ENCODE peak calls at places on chromosomes 4 and X, in six cellular contexts. S is ELF-1; U is NCI-H1417 treated with DMSO at 0.1 percent for 48 hours; C is AG08396; T is stimulated activated CD4-positive, alpha-beta T cell treated with anti-CD3 and anti-CD28 coated beads, Interleukin-15, amount 100 ng/mL, for 1 hour; M is lung. N is an unnamed sample.

GRCh38 chr4:137534516-137534915 is 2.2 kb upstream of the PCDH18 start:
- DNase-seq in S (no peak), U (no peak), C (no peak), T (no peak), M (no peak), N (no peak)

GRCh38 chr4:145815626-145816025 is 123.0 kb downstream of the ZNF827 start:
- DNase-seq in S (no peak), U (no peak), C (peak; percentile 19), T (no peak), M (no peak), N (no peak)

GRCh38 chrX:10109695-10110094 is 47.1 kb upstream of the CLCN4 start:
- DNase-seq in S (no peak), U (no peak), C (no peak), T (no peak), M (peak; percentile 36), N (peak; percentile 2)

GRCh38 chr4:64713256-64713840 is 304.1 kb upstream of the TECRL start:
- DNase-seq in S (no peak), U (peak; percentile 4), C (peak; percentile 5), T (no peak), M (no peak), N (no peak)

GRCh38 chrX:66676413-66676812 is 37.5 kb upstream of the EDA2R start:
- DNase-seq in S (no peak), U (no peak), C (no peak), T (no peak), M (no peak), N (no peak)

GRCh38 chrX:9595131-9595530 is 130.3 kb downstream of the TBL1X start:
- DNase-seq in S (peak; percentile 22), U (no peak), C (peak; percentile 32), T (no peak), M (no peak), N (no peak)

GRCh38 chr4:67035501-67035900 is 509.8 kb downstream of the CENPC start:
- DNase-seq in S (no peak), U (no peak), C (no peak), T (no peak), M (no peak), N (no peak)

GRCh38 chr4:38860788-38861424 is 4.3 kb upstream of the TLR6 start:
- DNase-seq in S (peak; percentile 69), U (no peak), C (peak; percentile 36), T (peak; percentile 34), M (peak; percentile 48), N (no peak)

GRCh38 chr4:14726441-14727405 is 275.6 kb upstream of the CPEB2 start:
- DNase-seq in S (no peak), U (peak; percentile 42), C (peak; percentile 34), T (no peak), M (no peak), N (no peak)

GRCh38 chrX:6291444-6291843 is 62.8 kb upstream of the NLGN4X start:
- DNase-seq in S (no peak), U (no peak), C (no peak), T (no peak), M (no peak), N (no peak)

GRCh38 chrX:85828771-85829170 is 218.6 kb downstream of the CHM start:
- DNase-seq in S (no peak), U (peak; percentile 100), C (no peak), T (no peak), M (no peak), N (no peak)

GRCh38 chr4:961651-962230 is 11.6 kb downstream of the DGKQ start:
- DNase-seq in S (no peak), U (no peak), C (no peak), T (no peak), M (no peak), N (peak; percentile 14)

GRCh38 chr4:25856756-25857155 is 6.0 kb downstream of the SEL1L3 start:
- DNase-seq in S (no peak), U (no peak), C (no peak), T (no peak), M (no peak), N (no peak)

GRCh38 chr4:26321326-26322276 is 787 bp downstream of the RBPJ start:
- DNase-seq in S (peak; percentile 62), U (no peak), C (no peak), T (no peak), M (peak; percentile 29), N (no peak)

GRCh38 chr4:57318694-57319093 is 208.5 kb upstream of the IGFBP7 start:
- DNase-seq in S (no peak), U (no peak), C (no peak), T (no peak), M (no peak), N (no peak)

GRCh38 chr4:186765138-186765537 is 41.5 kb upstream of the FAT1 start:
- DNase-seq in S (peak; percentile 77), U (no peak), C (peak; percentile 61), T (no peak), M (no peak), N (no peak)

GRCh38 chrX:85243761-85244410 is at the start of the genes SATL1 and ZNF711:
- DNase-seq in S (peak; percentile 94), U (peak; percentile 93), C (peak; percentile 28), T (no peak), M (no peak), N (peak; percentile 2)

GRCh38 chrX:102720237-102721168 is at the start of gene GPRASP3:
- DNase-seq in S (peak; percentile 77), U (no peak), C (peak; percentile 75), T (peak; percentile 27), M (peak; percentile 83), N (no peak)

GRCh38 chrX:119784747-119785446 is 6.5 kb downstream of the RPL39 start:
- DNase-seq in S (peak; percentile 79), U (no peak), C (peak; percentile 29), T (no peak), M (no peak), N (no peak)

GRCh38 chrX:71976753-71977152 is 66.1 kb downstream of the NHSL2 start:
- DNase-seq in S (no peak), U (no peak), C (no peak), T (no peak), M (no peak), N (no peak)

GRCh38 chrX:96835660-96836289 is 47.9 kb upstream of the RPA4 start:
- DNase-seq in S (no peak), U (no peak), C (no peak), T (no peak), M (no peak), N (no peak)

GRCh38 chr4:153549401-153549800 is 83.2 kb downstream of the TMEM131L start:
- DNase-seq in S (no peak), U (no peak), C (no peak), T (no peak), M (no peak), N (no peak)

GRCh38 chr4:88062311-88062710 is 54.9 kb downstream of the PKD2 start:
- DNase-seq in S (no peak), U (no peak), C (no peak), T (no peak), M (no peak), N (no peak)

GRCh38 chr4:14399919-14400706 is 602.2 kb upstream of the CPEB2 start:
- DNase-seq in S (no peak), U (no peak), C (no peak), T (no peak), M (no peak), N (no peak)

GRCh38 chrX:17376381-17377046 is 1.5 kb downstream of the NHS start:
- DNase-seq in S (peak; percentile 55), U (no peak), C (peak; percentile 29), T (no peak), M (no peak), N (no peak)

GRCh38 chrX:74781507-74782034 is 143.7 kb downstream of the NEXMIF start:
- DNase-seq in S (no peak), U (no peak), C (no peak), T (no peak), M (no peak), N (no peak)

GRCh38 chrX:140917354-140918115 is 84.9 kb upstream of the SPANXB1 start:
- DNase-seq in S (peak; percentile 59), U (no peak), C (no peak), T (no peak), M (no peak), N (no peak)

GRCh38 chrX:74421181-74422028 is at the start of gene SLC16A2:
- DNase-seq in S (peak; percentile 92), U (no peak), C (peak; percentile 85), T (no peak), M (peak; percentile 57), N (no peak)

GRCh38 chr4:169723207-169723606 is 34.5 kb downstream of the HPF1 start:
- DNase-seq in S (no peak), U (no peak), C (no peak), T (no peak), M (no peak), N (no peak)

GRCh38 chrX:30938295-30938694 is 49.2 kb upstream of the TAB3 start:
- DNase-seq in S (peak; percentile 43), U (no peak), C (no peak), T (no peak), M (no peak), N (no peak)

GRCh38 chrX:2500681-2501151 is at the start of the genes DHRSX and ZBED1:
- DNase-seq in S (no peak), U (no peak), C (peak; percentile 80), T (peak; percentile 13), M (no peak), N (no peak)

GRCh38 chrX:108167211-108167872 is 75.8 kb downstream of the ATG4A start:
- DNase-seq in S (no peak), U (no peak), C (no peak), T (no peak), M (no peak), N (no peak)

GRCh38 chrX:153736871-153737441 is 12.3 kb downstream of the ABCD1 start:
- DNase-seq in S (no peak), U (no peak), C (no peak), T (no peak), M (no peak), N (no peak)

GRCh38 chr4:108813261-108813660 is 50.4 kb upstream of the ETNPPL start:
- DNase-seq in S (no peak), U (no peak), C (no peak), T (no peak), M (no peak), N (no peak)

GRCh38 chr4:176792348-176793059 is at the start of gene VEGFC:
- DNase-seq in S (peak; percentile 35), U (no peak), C (peak; percentile 81), T (no peak), M (peak; percentile 44), N (no peak)

GRCh38 chrX:9519546-9520210 is 54.8 kb downstream of the TBL1X start:
- DNase-seq in S (peak; percentile 52), U (no peak), C (no peak), T (no peak), M (no peak), N (no peak)

GRCh38 chr4:10006604-10007435 is 14.5 kb downstream of the SLC2A9 start:
- DNase-seq in S (no peak), U (no peak), C (no peak), T (no peak), M (peak; percentile 76), N (no peak)

GRCh38 chr4:26821677-26822503 is 38.8 kb upstream of the STIM2 start:
- DNase-seq in S (peak; percentile 3), U (no peak), C (no peak), T (no peak), M (no peak), N (no peak)

GRCh38 chr4:141041021-141041476 is 92.2 kb downstream of the RNF150 start:
- DNase-seq in S (no peak), U (no peak), C (no peak), T (no peak), M (no peak), N (no peak)

GRCh38 chrX:94455782-94456181 is 781.8 kb downstream of the FAM133A start:
- DNase-seq in S (peak; percentile 24), U (no peak), C (no peak), T (no peak), M (no peak), N (no peak)

N was measured in cerebellar nuclear complex.